ENCODE peak calls at places on chromosomes 7 and 10, in five cellular contexts. J is stomach, O is tibial artery, M is cardiac muscle cell, F is hepatocyte. L is an unnamed sample. For H3K9me3, the result is how much of the 10 kb centered on the place peaks cover.

GRCh38 chr10:84948644-84949043 is 620.3 kb downstream of the CCSER2 start:
- DNase-seq in J (no peak), F (no peak), O (no peak), M (no peak), L (no peak)

GRCh38 chr10:114658175-114658574 is at the start of gene ABLIM1:
- DNase-seq in M (no peak), F (no peak), J (no peak), O (no peak), L (no peak)

GRCh38 chr10:70650104-70650503 is 22.2 kb upstream of the ADAMTS14 start:
- DNase-seq in M (no peak), F (no peak), O (no peak), J (no peak), L (no peak)

GRCh38 chr7:148687555-148687954 is 11.1 kb upstream of the CUL1 start:
- DNase-seq in F (no peak), M (no peak), J (no peak), O (no peak), L (no peak)

GRCh38 chr7:158740657-158741293 is 36.2 kb upstream of the NCAPG2 start:
- DNase-seq in F (peak), M (no peak), O (no peak), J (no peak), L (no peak)

GRCh38 chr10:125783957-125784356 is 8.3 kb upstream of the MMP21 start:
- DNase-seq in M (no peak), J (no peak), F (no peak), O (no peak), L (no peak)

GRCh38 chr7:82985144-82985802 is 177.4 kb downstream of the PCLO start:
- DNase-seq in M (no peak), O (no peak), F (no peak), J (no peak), L (no peak)

GRCh38 chr7:22292519-22292918 is 64.4 kb downstream of the RAPGEF5 start:
- DNase-seq in O (no peak), F (no peak), M (no peak), J (no peak), L (no peak)

GRCh38 chr10:49550563-49550962 is 11.6 kb upstream of the ERCC6 start:
- DNase-seq in M (no peak), F (no peak), J (no peak), O (no peak), L (no peak)

GRCh38 chr10:21517983-21518628 is 7.4 kb downstream of the SKIDA1 start:
- DNase-seq in M (peak), O (no peak), J (no peak), F (no peak), L (no peak)

GRCh38 chr7:44131173-44132009 is 8.0 kb upstream of the POLD2 start:
- DNase-seq in M (peak), O (no peak), J (no peak), F (peak), L (no peak)

GRCh38 chr10:107873007-107873406 is 708.5 kb upstream of the SORCS1 start:
- DNase-seq in O (no peak), F (no peak), J (no peak), M (no peak), L (no peak)

GRCh38 chr7:141097430-141097829 is 23.6 kb downstream of the TMEM178B start:
- DNase-seq in M (peak), F (peak), J (no peak), O (no peak), L (no peak)

GRCh38 chr10:13857465-13857864 is 270.7 kb downstream of the PRPF18 start:
- DNase-seq in J (no peak), M (no peak), F (no peak), O (no peak), L (no peak)

GRCh38 chr7:20111821-20112542 is 105.2 kb downstream of the MACC1 start:
- DNase-seq in F (peak), M (no peak), J (no peak), O (no peak), L (no peak)

GRCh38 chr10:122034149-122034756 is 45.3 kb downstream of the TACC2 start:
- DNase-seq in M (no peak), O (no peak), J (no peak), F (peak), L (peak)

GRCh38 chr10:90125406-90125805 is 424.0 kb downstream of the KIF20B start:
- DNase-seq in O (no peak), J (no peak), M (no peak), F (no peak), L (no peak)

GRCh38 chr7:78450754-78451153 is 652.2 kb downstream of the PHTF2 start:
- DNase-seq in J (no peak), F (no peak), M (no peak), O (no peak), L (no peak)

GRCh38 chr7:50335795-50336754 is 31.6 kb downstream of the IKZF1 start:
- DNase-seq in O (no peak), J (no peak), M (no peak), F (no peak), L (no peak)

GRCh38 chr7:42407828-42408227 is 170.8 kb upstream of the GLI3 start:
- DNase-seq in M (peak), J (no peak), O (no peak), F (no peak), L (no peak)

GRCh38 chr10:77004917-77005564 is 632.6 kb downstream of the KCNMA1 start:
- DNase-seq in J (no peak), M (peak), O (no peak), F (peak), L (peak)

GRCh38 chr7:46672861-46673260 is 751.8 kb upstream of the IGFBP3 start:
- DNase-seq in M (no peak), O (no peak), F (no peak), J (no peak), L (no peak)

GRCh38 chr10:17673517-17674051 is 29.6 kb downstream of the STAM start:
- DNase-seq in O (no peak), F (peak), M (peak), J (no peak), L (no peak)

GRCh38 chr10:31578181-31578852 is 259.3 kb downstream of the ZEB1 start:
- DNase-seq in F (no peak), O (no peak), J (no peak), M (no peak), L (no peak)

GRCh38 chr7:12674053-12674452 is 13.4 kb upstream of the ARL4A start:
- DNase-seq in J (no peak), O (no peak), M (no peak), F (no peak), L (no peak)

DNA sequence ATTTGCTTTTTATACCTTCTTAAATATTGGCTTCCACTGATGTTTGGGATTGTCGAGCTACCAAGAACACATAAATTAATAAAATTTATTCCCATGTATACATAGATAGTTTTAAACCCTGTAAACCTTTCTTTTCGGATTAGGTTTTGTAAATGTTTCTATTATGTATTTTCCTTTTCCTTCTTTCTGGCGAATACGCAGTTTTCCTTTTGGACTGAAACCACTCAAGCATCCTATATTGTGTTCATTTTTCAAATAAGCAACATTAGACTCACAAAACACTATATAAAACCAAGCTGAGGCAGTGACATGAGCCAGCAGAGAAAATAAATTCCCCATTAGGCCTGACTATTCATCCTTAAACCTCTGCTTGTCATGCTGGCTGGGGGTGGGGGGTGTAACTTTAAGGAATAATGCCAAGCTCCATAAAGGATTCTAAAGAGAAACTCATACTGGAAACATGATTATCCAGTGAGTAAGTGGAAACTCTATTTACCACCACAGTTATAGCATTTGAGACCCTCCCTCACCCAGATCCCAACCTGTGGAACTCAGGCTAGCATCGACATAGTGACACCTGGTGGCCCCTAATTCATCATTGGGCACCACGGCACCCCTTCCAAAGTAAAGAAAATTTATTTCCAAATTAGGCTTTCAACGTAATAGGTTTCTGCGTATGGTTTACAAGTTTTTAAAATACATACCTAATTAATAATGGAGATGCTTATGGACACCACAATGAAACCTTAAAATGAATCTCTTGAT is 86.5 kb upstream of the CELF2 start:
- DNase-seq in J (no peak), O (no peak), M (no peak), F (peak), L (no peak)
- H3K9me3 ChIP-seq in J (under half), O (under half), M (under half), F (under half), L (under half)

DNA sequence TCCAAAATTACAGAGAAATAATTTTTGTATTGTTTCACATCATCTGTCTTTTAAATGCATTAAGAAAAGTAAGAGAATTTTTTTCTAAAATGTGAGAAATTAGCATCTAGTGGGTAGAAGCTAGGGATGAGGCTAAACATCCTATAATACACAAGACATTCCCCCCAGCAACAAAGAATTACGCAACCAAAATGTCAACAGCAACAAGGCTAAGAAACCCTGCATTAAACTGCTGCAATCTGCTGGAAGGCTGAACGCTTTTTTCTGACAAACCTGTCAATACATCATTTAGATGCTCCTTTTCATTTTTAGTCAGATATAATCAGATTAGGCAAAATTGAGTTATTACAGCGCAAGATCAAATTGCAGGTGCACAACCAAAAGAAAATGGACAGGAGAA is 162.2 kb downstream of the C1GALT1 start:
- DNase-seq in J (no peak), M (no peak), F (no peak), O (no peak), L (no peak)
- H3K9me3 ChIP-seq in J (under half), M (under half), F (under half), O (under half), L (under half)

DNA sequence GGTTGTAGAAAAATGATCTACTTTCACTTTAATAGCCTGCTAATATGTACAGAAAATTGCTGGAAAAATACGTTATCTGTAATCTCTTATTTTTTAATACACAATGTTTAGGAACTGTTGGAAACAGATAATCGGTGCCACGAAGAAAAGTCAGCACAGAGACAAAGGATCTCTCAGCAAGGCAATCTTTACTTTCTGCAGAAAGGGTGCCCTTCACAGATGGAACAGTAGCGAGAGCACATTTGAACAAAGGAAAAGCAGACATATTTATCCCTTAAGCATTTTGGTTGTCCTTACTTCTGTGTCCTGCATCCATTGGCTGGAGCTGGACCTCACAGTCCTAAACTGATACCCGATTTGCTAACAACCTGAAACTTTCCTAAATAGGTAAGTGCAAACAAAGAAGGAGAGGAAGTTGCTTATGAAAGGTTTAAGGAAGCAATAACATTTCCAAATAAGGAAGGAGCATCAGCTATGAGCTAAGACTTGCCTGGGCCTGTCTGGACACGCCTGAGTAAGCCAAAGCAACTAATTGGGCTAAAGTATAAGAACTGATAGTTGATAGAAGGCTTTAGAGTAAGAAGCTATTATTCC is 640.0 kb downstream of the SH2D4B start:
- DNase-seq in F (no peak), M (no peak), O (no peak), J (no peak), L (no peak)
- H3K9me3 ChIP-seq in F (under half), M (under half), O (under half), J (under half), L (under half)

GRCh38 chr10:37703833-37704382 is 153.5 kb downstream of the ZNF248 start:
- DNase-seq in F (no peak), J (no peak), O (no peak), M (no peak), L (no peak)
- H3K9me3 ChIP-seq in F (under half), J (under half), O (under half), M (under half), L (under half)

L was measured in colonic mucosa.